ENCODE peak calls at places on chromosome 15, in seven cellular contexts. C, E, D, M, N, Y and O are unnamed samples.
A peak's percentile ranks its signal among the peaks of the same experiment; 100 is the strongest.

GRCh38 chr15:83178387-83178786 is 29.2 kb downstream of the HDGFL3 start:
- DNase-seq in Y (no peak), N (no peak), C (no peak), D (no peak), E (no peak), M (no peak), O (no peak)

GRCh38 chr15:51367322-51367976 is 26.0 kb downstream of the GLDN start:
- DNase-seq in C (no peak), D (no peak), M (no peak), E (no peak), Y (no peak), N (no peak), O (peak; percentile 3)

GRCh38 chr15:63256433-63256884 is 20.9 kb upstream of the APH1B start:
- DNase-seq in Y (peak; percentile 38), N (peak; percentile 81), E (no peak), C (no peak), M (no peak), D (no peak), O (peak; percentile 96)

GRCh38 chr15:73935547-73935946 is 9.3 kb downstream of the LOXL1 start:
- DNase-seq in E (no peak), D (no peak), C (no peak), N (peak; percentile 47), M (no peak), Y (no peak), O (no peak)

GRCh38 chr15:58532126-58532525 is 100.3 kb downstream of the LIPC start:
- DNase-seq in Y (no peak), M (no peak), D (no peak), E (no peak), N (no peak), C (no peak), O (no peak)

GRCh38 chr15:76994971-76995945 is at the start of gene PSTPIP1:
- DNase-seq in M (peak; percentile 56), D (peak; percentile 37), Y (no peak), C (no peak), E (peak; percentile 83), N (peak; percentile 48), O (no peak)

GRCh38 chr15:96992817-96993216 is 662.3 kb downstream of the NR2F2 start:
- DNase-seq in N (no peak), M (no peak), D (no peak), Y (peak; percentile 43), E (no peak), C (no peak), O (no peak)

GRCh38 chr15:51322622-51323296 is 15.6 kb downstream of the CYP19A1 start:
- DNase-seq in M (no peak), E (no peak), Y (no peak), C (no peak), D (peak; percentile 58), N (no peak), O (no peak)

GRCh38 chr15:28091313-28091712 is 7.8 kb downstream of the OCA2 start:
- DNase-seq in M (no peak), D (no peak), E (no peak), N (no peak), Y (no peak), C (no peak), O (no peak)

GRCh38 chr15:99707481-99708270 is 25.6 kb downstream of the LYSMD4 start:
- DNase-seq in D (no peak), C (no peak), N (peak; percentile 36), M (no peak), E (peak; percentile 59), Y (no peak), O (no peak)

GRCh38 chr15:56367156-56367555 is 1.9 kb downstream of the TEX9 start:
- DNase-seq in C (no peak), M (no peak), Y (no peak), D (no peak), N (no peak), E (no peak), O (no peak)

GRCh38 chr15:82105458-82106205 is 59.8 kb upstream of the MEX3B start:
- DNase-seq in N (no peak), M (no peak), C (peak; percentile 41), E (no peak), D (no peak), Y (peak; percentile 87), O (peak; percentile 89)

GRCh38 chr15:58049520-58050227 is 15.8 kb downstream of the ALDH1A2 start:
- DNase-seq in N (no peak), E (no peak), M (no peak), Y (no peak), D (no peak), C (no peak), O (no peak)